ENCODE peak calls at places on chromosomes 16 and 17, in four cellular contexts. One of them, this sample, is unnamed.
A peak's percentile ranks its signal among the peaks of the same experiment; 100 is the strongest.

GRCh38 chr17:32103476-32104113 is 38.7 kb upstream of the RHOT1 start:
- DNase-seq in right cardiac atrium: no peak
- DNase-seq in thoracic aorta: no peak
- DNase-seq in endodermal cell: no peak
- DNase-seq in this sample: no peak

GRCh38 chr16:2830355-2830695 is 222 bp downstream of the ZG16B start:
- DNase-seq in endodermal cell: no peak
- DNase-seq in right cardiac atrium: no peak
- DNase-seq in thoracic aorta: no peak
- DNase-seq in this sample: no peak

GRCh38 chr17:38509008-38509771 is 80.9 kb downstream of the ARHGAP23 start:
- DNase-seq in thoracic aorta: no peak
- DNase-seq in endodermal cell: peak; percentile 99
- DNase-seq in right cardiac atrium: peak; percentile 85
- DNase-seq in this sample: peak; percentile 20

GRCh38 chr16:74931445-74931844 is 53.5 kb downstream of the WDR59 start:
- DNase-seq in thoracic aorta: no peak
- DNase-seq in endodermal cell: no peak
- DNase-seq in right cardiac atrium: no peak
- DNase-seq in this sample: no peak

GRCh38 chr17:74740641-74741387 is 3.8 kb downstream of the RAB37 start:
- DNase-seq in endodermal cell: no peak
- DNase-seq in right cardiac atrium: no peak
- DNase-seq in thoracic aorta: no peak
- DNase-seq in this sample: no peak

GRCh38 chr17:39735882-39736281 is 1.9 kb upstream of the GRB7 start:
- DNase-seq in right cardiac atrium: no peak
- DNase-seq in thoracic aorta: no peak
- DNase-seq in endodermal cell: no peak
- DNase-seq in this sample: no peak

GRCh38 chr16:1305823-1306222 is 3.6 kb upstream of the UBE2I start:
- DNase-seq in right cardiac atrium: no peak
- DNase-seq in endodermal cell: no peak
- DNase-seq in thoracic aorta: no peak
- DNase-seq in this sample: no peak

GRCh38 chr17:15169676-15170075 is 95.5 kb downstream of the PMP22 start:
- DNase-seq in thoracic aorta: no peak
- DNase-seq in endodermal cell: no peak
- DNase-seq in right cardiac atrium: no peak
- DNase-seq in this sample: no peak

GRCh38 chr17:82356028-82356427 is 3.0 kb upstream of the TEX19 start:
- DNase-seq in right cardiac atrium: no peak
- DNase-seq in thoracic aorta: no peak
- DNase-seq in endodermal cell: peak; percentile 54
- DNase-seq in this sample: no peak

GRCh38 chr17:58757162-58757613 is 1.5 kb downstream of the PPM1E start:
- DNase-seq in thoracic aorta: no peak
- DNase-seq in right cardiac atrium: no peak
- DNase-seq in endodermal cell: no peak
- DNase-seq in this sample: no peak

GRCh38 chr17:8997994-8998628 is 23.2 kb upstream of the NTN1 start:
- DNase-seq in right cardiac atrium: peak; percentile 55
- DNase-seq in thoracic aorta: no peak
- DNase-seq in endodermal cell: peak; percentile 95
- DNase-seq in this sample: peak; percentile 65

DNA sequence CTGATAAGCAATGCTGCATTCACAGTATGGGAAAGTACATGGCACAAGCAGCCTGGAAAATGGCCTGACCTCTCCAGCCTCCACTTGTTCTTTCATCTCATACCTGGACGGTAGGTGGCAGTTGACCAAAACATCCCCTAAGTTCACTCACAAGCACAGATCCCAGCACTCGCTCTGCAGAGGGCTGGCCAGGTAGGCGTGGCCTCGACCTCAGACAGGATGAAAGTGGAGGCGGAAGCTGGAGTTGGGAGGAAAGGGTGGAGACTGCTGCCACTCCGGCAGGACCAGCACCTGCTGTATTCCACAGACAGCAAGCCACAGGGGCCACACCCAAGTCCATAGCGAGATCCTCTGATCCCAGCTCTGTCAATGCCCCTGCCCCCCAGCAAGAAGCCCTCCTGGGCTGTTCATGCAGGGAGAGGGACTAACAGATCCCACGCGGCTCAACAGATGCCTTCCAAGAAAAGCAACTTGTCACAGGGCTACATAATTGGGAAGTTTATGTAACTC is 31.3 kb downstream of the ZCCHC14 start:
- DNase-seq in endodermal cell: peak; percentile 98
- DNase-seq in thoracic aorta: peak; percentile 23
- DNase-seq in right cardiac atrium: peak; percentile 64
- DNase-seq in this sample: no peak
- H3K4me3 ChIP-seq in endodermal cell: peak overlapping the region; percentile 51
- H3K4me3 ChIP-seq in thoracic aorta: peak overlapping the region; percentile 60
- H3K4me3 ChIP-seq in right cardiac atrium: no peak overlapping the region
- H3K4me3 ChIP-seq in this sample: no peak overlapping the region

GRCh38 chr17:80474933-80475915 is 1.2 kb downstream of the NPTX1 start:
- DNase-seq in endodermal cell: peak; percentile 80
- DNase-seq in thoracic aorta: no peak
- DNase-seq in right cardiac atrium: no peak
- DNase-seq in this sample: no peak
- H3K4me3 ChIP-seq in endodermal cell: no peak overlapping the region
- H3K4me3 ChIP-seq in thoracic aorta: peak overlapping the region; percentile 61
- H3K4me3 ChIP-seq in right cardiac atrium: peak overlapping the region; percentile 17
- H3K4me3 ChIP-seq in this sample: peak overlapping the region; percentile 49

GRCh38 chr17:62760059-62760887 is 47.8 kb downstream of the MARCHF10 start:
- DNase-seq in thoracic aorta: no peak
- DNase-seq in right cardiac atrium: no peak
- DNase-seq in endodermal cell: peak; percentile 12
- DNase-seq in this sample: no peak
- H3K4me3 ChIP-seq in thoracic aorta: no peak overlapping the region
- H3K4me3 ChIP-seq in right cardiac atrium: no peak overlapping the region
- H3K4me3 ChIP-seq in endodermal cell: no peak overlapping the region
- H3K4me3 ChIP-seq in this sample: no peak overlapping the region

GRCh38 chr17:80457236-80457856 is 19.1 kb downstream of the NPTX1 start:
- DNase-seq in thoracic aorta: no peak
- DNase-seq in right cardiac atrium: no peak
- DNase-seq in endodermal cell: no peak
- DNase-seq in this sample: no peak

GRCh38 chr17:80456465-80457235 is 19.8 kb downstream of the NPTX1 start:
- DNase-seq in right cardiac atrium: no peak
- DNase-seq in endodermal cell: no peak
- DNase-seq in thoracic aorta: no peak
- DNase-seq in this sample: no peak

GRCh38 chr17:80455328-80455710 is 21.1 kb downstream of the NPTX1 start:
- DNase-seq in thoracic aorta: no peak
- DNase-seq in right cardiac atrium: peak; percentile 74
- DNase-seq in endodermal cell: peak; percentile 93
- DNase-seq in this sample: peak; percentile 28

GRCh38 chr17:80454557-80455327 is 21.7 kb downstream of the NPTX1 start:
- DNase-seq in thoracic aorta: peak; percentile 73
- DNase-seq in right cardiac atrium: peak; percentile 98
- DNase-seq in endodermal cell: peak; percentile 99
- DNase-seq in this sample: peak; percentile 87

DNA sequence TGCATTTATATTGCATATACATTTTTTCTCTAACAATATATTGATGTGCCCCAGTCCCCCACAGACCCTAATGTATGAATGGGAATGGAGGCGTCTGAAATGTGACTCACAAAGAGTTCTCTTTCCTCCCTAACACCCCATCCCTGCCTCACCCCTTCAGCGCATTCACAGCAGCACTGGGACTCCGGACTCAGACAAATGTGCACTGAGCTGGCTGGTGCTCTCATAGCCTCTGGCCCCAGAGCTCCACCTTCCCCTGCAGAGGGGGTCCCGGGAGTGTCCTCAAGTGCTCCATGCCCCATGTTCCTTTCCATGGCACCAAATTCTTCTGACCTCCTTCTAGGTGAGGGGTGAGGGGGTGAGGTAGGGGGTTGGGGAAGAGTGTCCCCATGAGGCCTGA is 20.6 kb downstream of the NPTX1 start:
- DNase-seq in endodermal cell: no peak
- DNase-seq in right cardiac atrium: no peak
- DNase-seq in thoracic aorta: no peak
- DNase-seq in this sample: no peak
- H3K4me3 ChIP-seq in endodermal cell: peak overlapping the region; percentile 90
- H3K4me3 ChIP-seq in right cardiac atrium: no peak overlapping the region
- H3K4me3 ChIP-seq in thoracic aorta: peak overlapping the region; percentile 93
- H3K4me3 ChIP-seq in this sample: no peak overlapping the region

DNA sequence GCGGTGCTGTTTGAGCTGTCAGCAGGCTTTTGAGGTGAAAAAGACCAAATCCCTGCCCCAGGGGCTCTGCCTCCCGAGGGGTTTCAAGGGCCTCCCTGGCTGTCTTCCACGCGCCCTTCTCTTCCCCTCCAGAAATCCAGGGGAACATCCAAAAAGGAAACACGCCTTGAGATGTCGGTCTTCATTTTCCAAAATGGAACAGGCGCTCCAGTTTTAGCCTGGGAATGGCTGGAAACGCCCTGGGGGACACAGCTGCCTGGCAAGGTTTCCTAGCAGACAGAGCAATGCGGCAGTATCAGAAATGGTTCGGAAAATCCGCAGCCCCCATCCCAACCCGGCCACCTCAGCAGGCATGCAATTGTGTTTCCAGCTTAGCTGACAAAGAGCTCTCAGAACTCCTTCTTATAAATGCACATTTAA is 16.6 kb upstream of the LITAF start:
- DNase-seq in right cardiac atrium: peak; percentile 67
- DNase-seq in endodermal cell: peak; percentile 57
- DNase-seq in thoracic aorta: no peak
- DNase-seq in this sample: no peak
- H3K4me3 ChIP-seq in right cardiac atrium: no peak overlapping the region
- H3K4me3 ChIP-seq in endodermal cell: no peak overlapping the region
- H3K4me3 ChIP-seq in thoracic aorta: no peak overlapping the region
- H3K4me3 ChIP-seq in this sample: no peak overlapping the region

GRCh38 chr17:4945176-4945943 is 3.0 kb downstream of the PFN1 start:
- DNase-seq in right cardiac atrium: peak; percentile 87
- DNase-seq in endodermal cell: peak; percentile 81
- DNase-seq in thoracic aorta: no peak
- DNase-seq in this sample: peak; percentile 71
- H3K4me3 ChIP-seq in right cardiac atrium: no peak overlapping the region
- H3K4me3 ChIP-seq in endodermal cell: peak overlapping the region; percentile 91
- H3K4me3 ChIP-seq in thoracic aorta: peak overlapping the region; percentile 76
- H3K4me3 ChIP-seq in this sample: peak overlapping the region; percentile 46